ENCODE peak calls at places on chromosomes 5 and 9, in six cellular contexts. One of them, this sample, is unnamed.
A peak's percentile ranks its signal among the peaks of the same experiment; 100 is the strongest.

GRCh38 chr5:134132372-134133212 is 18.1 kb downstream of the TCF7 start:
- DNase-seq in breast epithelium: no peak
- DNase-seq in fibroblast of lung: no peak
- DNase-seq in neural progenitor cell: no peak
- DNase-seq in lower leg skin: peak; percentile 59
- DNase-seq in BE2C: peak; percentile 2
- DNase-seq in this sample: no peak

GRCh38 chr5:161372682-161373344 is 173.7 kb downstream of the GABRB2 start:
- DNase-seq in neural progenitor cell: peak; percentile 13
- DNase-seq in breast epithelium: no peak
- DNase-seq in lower leg skin: no peak
- DNase-seq in BE2C: no peak
- DNase-seq in fibroblast of lung: no peak
- DNase-seq in this sample: no peak

GRCh38 chr9:93826209-93826608 is 128.9 kb downstream of the BARX1 start:
- DNase-seq in fibroblast of lung: no peak
- DNase-seq in neural progenitor cell: no peak
- DNase-seq in breast epithelium: no peak
- DNase-seq in lower leg skin: peak; percentile 56
- DNase-seq in BE2C: no peak
- DNase-seq in this sample: no peak

GRCh38 chr5:67510204-67510603 is 313.6 kb upstream of the CD180 start:
- DNase-seq in BE2C: no peak
- DNase-seq in lower leg skin: no peak
- DNase-seq in fibroblast of lung: no peak
- DNase-seq in breast epithelium: no peak
- DNase-seq in neural progenitor cell: no peak
- DNase-seq in this sample: no peak

GRCh38 chr5:103475629-103476240 is 86.9 kb downstream of the NUDT12 start:
- DNase-seq in breast epithelium: no peak
- DNase-seq in neural progenitor cell: peak; percentile 42
- DNase-seq in lower leg skin: no peak
- DNase-seq in fibroblast of lung: peak; percentile 36
- DNase-seq in BE2C: no peak
- DNase-seq in this sample: no peak

GRCh38 chr5:178203670-178204204 is 596 bp upstream of the HNRNPAB start:
- DNase-seq in lower leg skin: no peak
- DNase-seq in neural progenitor cell: no peak
- DNase-seq in fibroblast of lung: no peak
- DNase-seq in BE2C: no peak
- DNase-seq in breast epithelium: no peak
- DNase-seq in this sample: no peak

GRCh38 chr5:6572825-6573380 is 59.9 kb downstream of the NSUN2 start:
- DNase-seq in neural progenitor cell: no peak
- DNase-seq in BE2C: no peak
- DNase-seq in fibroblast of lung: no peak
- DNase-seq in lower leg skin: no peak
- DNase-seq in breast epithelium: no peak
- DNase-seq in this sample: no peak

GRCh38 chr9:134342746-134343115 is 16.5 kb downstream of the RXRA start:
- DNase-seq in lower leg skin: no peak
- DNase-seq in breast epithelium: no peak
- DNase-seq in BE2C: no peak
- DNase-seq in fibroblast of lung: no peak
- DNase-seq in neural progenitor cell: no peak
- DNase-seq in this sample: no peak

GRCh38 chr9:31320507-31320906 is 1063.9 kb upstream of the ACO1 start:
- DNase-seq in neural progenitor cell: no peak
- DNase-seq in lower leg skin: no peak
- DNase-seq in breast epithelium: peak; percentile 29
- DNase-seq in BE2C: no peak
- DNase-seq in fibroblast of lung: no peak
- DNase-seq in this sample: no peak

GRCh38 chr5:179864686-179865085 is 6.1 kb upstream of the MRNIP start:
- DNase-seq in neural progenitor cell: no peak
- DNase-seq in BE2C: no peak
- DNase-seq in lower leg skin: no peak
- DNase-seq in fibroblast of lung: no peak
- DNase-seq in breast epithelium: no peak
- DNase-seq in this sample: no peak

GRCh38 chr9:34377402-34377741 is 674 bp upstream of the MYORG start:
- DNase-seq in breast epithelium: peak; percentile 38
- DNase-seq in BE2C: no peak
- DNase-seq in lower leg skin: peak; percentile 87
- DNase-seq in fibroblast of lung: no peak
- DNase-seq in neural progenitor cell: peak; percentile 47
- DNase-seq in this sample: no peak

GRCh38 chr5:54646285-54647101 is 128.9 kb downstream of the SNX18 start:
- DNase-seq in BE2C: no peak
- DNase-seq in lower leg skin: peak; percentile 94
- DNase-seq in neural progenitor cell: peak; percentile 64
- DNase-seq in breast epithelium: peak; percentile 70
- DNase-seq in fibroblast of lung: peak; percentile 83
- DNase-seq in this sample: peak; percentile 51

GRCh38 chr9:72733896-72734295 is 212.5 kb downstream of the TMC1 start:
- DNase-seq in lower leg skin: no peak
- DNase-seq in BE2C: no peak
- DNase-seq in fibroblast of lung: no peak
- DNase-seq in neural progenitor cell: no peak
- DNase-seq in breast epithelium: no peak
- DNase-seq in this sample: no peak

GRCh38 chr5:132411382-132411925 is 41.9 kb downstream of the SLC22A5 start:
- DNase-seq in lower leg skin: no peak
- DNase-seq in fibroblast of lung: no peak
- DNase-seq in BE2C: no peak
- DNase-seq in neural progenitor cell: no peak
- DNase-seq in breast epithelium: no peak
- DNase-seq in this sample: no peak

GRCh38 chr5:74521401-74521800 is 119.1 kb downstream of the ENC1 start:
- DNase-seq in lower leg skin: no peak
- DNase-seq in fibroblast of lung: no peak
- DNase-seq in BE2C: no peak
- DNase-seq in breast epithelium: no peak
- DNase-seq in neural progenitor cell: no peak
- DNase-seq in this sample: no peak

GRCh38 chr5:147160923-147161663 is 73.7 kb upstream of the STK32A start:
- DNase-seq in fibroblast of lung: peak; percentile 27
- DNase-seq in lower leg skin: no peak
- DNase-seq in breast epithelium: no peak
- DNase-seq in BE2C: no peak
- DNase-seq in neural progenitor cell: no peak
- DNase-seq in this sample: no peak

GRCh38 chr5:79143684-79144379 is 32.2 kb downstream of the BHMT start:
- DNase-seq in neural progenitor cell: no peak
- DNase-seq in breast epithelium: no peak
- DNase-seq in lower leg skin: no peak
- DNase-seq in BE2C: no peak
- DNase-seq in fibroblast of lung: peak; percentile 67
- DNase-seq in this sample: no peak

GRCh38 chr5:136060963-136061362 is 32.2 kb downstream of the TGFBI start:
- DNase-seq in lower leg skin: peak; percentile 43
- DNase-seq in BE2C: no peak
- DNase-seq in fibroblast of lung: no peak
- DNase-seq in breast epithelium: no peak
- DNase-seq in neural progenitor cell: no peak
- DNase-seq in this sample: no peak

GRCh38 chr9:87613265-87614111 is 112.4 kb upstream of the CTSL start:
- DNase-seq in BE2C: no peak
- DNase-seq in lower leg skin: no peak
- DNase-seq in neural progenitor cell: no peak
- DNase-seq in fibroblast of lung: peak; percentile 51
- DNase-seq in breast epithelium: peak; percentile 51
- DNase-seq in this sample: no peak

GRCh38 chr9:35464056-35465025 is 25.6 kb upstream of the RUSC2 start:
- DNase-seq in BE2C: no peak
- DNase-seq in neural progenitor cell: no peak
- DNase-seq in lower leg skin: no peak
- DNase-seq in fibroblast of lung: peak; percentile 9
- DNase-seq in breast epithelium: no peak
- DNase-seq in this sample: no peak

GRCh38 chr9:137989156-137989555 is 111.6 kb downstream of the CACNA1B start:
- DNase-seq in neural progenitor cell: no peak
- DNase-seq in lower leg skin: peak; percentile 77
- DNase-seq in BE2C: no peak
- DNase-seq in breast epithelium: no peak
- DNase-seq in fibroblast of lung: no peak
- DNase-seq in this sample: no peak

GRCh38 chr5:123722451-123722850 is 210.5 kb downstream of the CSNK1G3 start:
- DNase-seq in BE2C: no peak
- DNase-seq in fibroblast of lung: no peak
- DNase-seq in breast epithelium: no peak
- DNase-seq in neural progenitor cell: no peak
- DNase-seq in lower leg skin: no peak
- DNase-seq in this sample: no peak

GRCh38 chr5:2752875-2753435 is 1.5 kb upstream of the IRX2 start:
- DNase-seq in lower leg skin: no peak
- DNase-seq in fibroblast of lung: no peak
- DNase-seq in BE2C: no peak
- DNase-seq in breast epithelium: no peak
- DNase-seq in neural progenitor cell: peak; percentile 64
- DNase-seq in this sample: no peak

GRCh38 chr9:23825143-23825531 is 903 bp downstream of the ELAVL2 start:
- DNase-seq in fibroblast of lung: no peak
- DNase-seq in lower leg skin: no peak
- DNase-seq in breast epithelium: no peak
- DNase-seq in neural progenitor cell: peak; percentile 61
- DNase-seq in BE2C: peak; percentile 53
- DNase-seq in this sample: no peak

GRCh38 chr9:95105519-95106287 is 211.8 kb downstream of the FANCC start:
- DNase-seq in lower leg skin: no peak
- DNase-seq in BE2C: no peak
- DNase-seq in breast epithelium: no peak
- DNase-seq in neural progenitor cell: no peak
- DNase-seq in fibroblast of lung: no peak
- DNase-seq in this sample: no peak

GRCh38 chr5:180589771-180590542 is 1.3 kb downstream of the SCGB3A1 start:
- DNase-seq in BE2C: no peak
- DNase-seq in breast epithelium: no peak
- DNase-seq in lower leg skin: no peak
- DNase-seq in fibroblast of lung: no peak
- DNase-seq in neural progenitor cell: peak; percentile 24
- DNase-seq in this sample: no peak

GRCh38 chr9:101578378-101578777 is 16.4 kb downstream of the PPP3R2 start:
- DNase-seq in breast epithelium: no peak
- DNase-seq in lower leg skin: no peak
- DNase-seq in neural progenitor cell: no peak
- DNase-seq in BE2C: no peak
- DNase-seq in fibroblast of lung: peak; percentile 40
- DNase-seq in this sample: no peak

GRCh38 chr5:116358911-116359418 is 215.7 kb downstream of the SEMA6A start:
- DNase-seq in neural progenitor cell: no peak
- DNase-seq in fibroblast of lung: no peak
- DNase-seq in breast epithelium: no peak
- DNase-seq in BE2C: no peak
- DNase-seq in lower leg skin: no peak
- DNase-seq in this sample: no peak

GRCh38 chr9:133953976-133954709 is 38.0 kb downstream of the VAV2 start:
- DNase-seq in neural progenitor cell: no peak
- DNase-seq in BE2C: no peak
- DNase-seq in fibroblast of lung: no peak
- DNase-seq in lower leg skin: no peak
- DNase-seq in breast epithelium: no peak
- DNase-seq in this sample: no peak

GRCh38 chr9:125428060-125428481 is 166.4 kb downstream of the GAPVD1 start:
- DNase-seq in neural progenitor cell: no peak
- DNase-seq in lower leg skin: no peak
- DNase-seq in breast epithelium: no peak
- DNase-seq in fibroblast of lung: no peak
- DNase-seq in BE2C: peak; percentile 51
- DNase-seq in this sample: no peak

GRCh38 chr5:111927191-111927590 is 170.2 kb upstream of the NREP start:
- DNase-seq in fibroblast of lung: peak; percentile 66
- DNase-seq in breast epithelium: no peak
- DNase-seq in neural progenitor cell: no peak
- DNase-seq in BE2C: no peak
- DNase-seq in lower leg skin: no peak
- DNase-seq in this sample: no peak

GRCh38 chr5:82164109-82164956 is 113.8 kb downstream of the RPS23 start:
- DNase-seq in breast epithelium: no peak
- DNase-seq in lower leg skin: no peak
- DNase-seq in fibroblast of lung: peak; percentile 92
- DNase-seq in BE2C: no peak
- DNase-seq in neural progenitor cell: no peak
- DNase-seq in this sample: no peak

GRCh38 chr5:6377582-6378127 is 692 bp downstream of the MED10 start:
- DNase-seq in lower leg skin: no peak
- DNase-seq in breast epithelium: no peak
- DNase-seq in fibroblast of lung: no peak
- DNase-seq in BE2C: no peak
- DNase-seq in neural progenitor cell: no peak
- DNase-seq in this sample: no peak

GRCh38 chr5:173616577-173617118 is at the start of gene BOD1:
- DNase-seq in neural progenitor cell: peak; percentile 98
- DNase-seq in BE2C: peak; percentile 97
- DNase-seq in breast epithelium: peak; percentile 97
- DNase-seq in lower leg skin: peak; percentile 99
- DNase-seq in fibroblast of lung: peak; percentile 98
- DNase-seq in this sample: peak; percentile 97
- H3K4me3 ChIP-seq in neural progenitor cell: peak within 1 kb of the TSS; percentile 74
- H3K4me3 ChIP-seq in BE2C: peak within 1 kb of the TSS; percentile 94
- H3K4me3 ChIP-seq in breast epithelium: peak within 1 kb of the TSS; percentile 91
- H3K4me3 ChIP-seq in lower leg skin: peak within 1 kb of the TSS; percentile 93
- H3K4me3 ChIP-seq in fibroblast of lung: peak within 1 kb of the TSS; percentile 30
- H3K4me3 ChIP-seq in this sample: peak within 1 kb of the TSS; percentile 98

GRCh38 chr5:39137391-39138181 is 63.4 kb upstream of the RICTOR start:
- DNase-seq in fibroblast of lung: no peak
- DNase-seq in breast epithelium: no peak
- DNase-seq in neural progenitor cell: peak; percentile 26
- DNase-seq in BE2C: no peak
- DNase-seq in lower leg skin: no peak
- DNase-seq in this sample: no peak
- TF ChIP-seq CTCF in fibroblast of lung: no peak
- TF ChIP-seq CTCF in breast epithelium: no peak
- TF ChIP-seq CTCF in neural progenitor cell: peak; percentile 49
- TF ChIP-seq CTCF in BE2C: peak; percentile 30
- TF ChIP-seq CTCF in lower leg skin: no peak
- TF ChIP-seq CTCF in this sample: no peak

GRCh38 chr5:142320427-142320732 is 4.4 kb downstream of the SPRY4 start:
- DNase-seq in lower leg skin: no peak
- DNase-seq in breast epithelium: no peak
- DNase-seq in BE2C: no peak
- DNase-seq in neural progenitor cell: peak; percentile 62
- DNase-seq in fibroblast of lung: no peak
- DNase-seq in this sample: no peak
- H3K4me3 ChIP-seq in lower leg skin: no peak overlapping the region
- H3K4me3 ChIP-seq in breast epithelium: peak overlapping the region; percentile 21
- H3K4me3 ChIP-seq in BE2C: peak overlapping the region; percentile 100
- H3K4me3 ChIP-seq in neural progenitor cell: peak overlapping the region; percentile 13
- H3K4me3 ChIP-seq in fibroblast of lung: peak overlapping the region; percentile 22
- H3K4me3 ChIP-seq in this sample: no peak overlapping the region

DNA sequence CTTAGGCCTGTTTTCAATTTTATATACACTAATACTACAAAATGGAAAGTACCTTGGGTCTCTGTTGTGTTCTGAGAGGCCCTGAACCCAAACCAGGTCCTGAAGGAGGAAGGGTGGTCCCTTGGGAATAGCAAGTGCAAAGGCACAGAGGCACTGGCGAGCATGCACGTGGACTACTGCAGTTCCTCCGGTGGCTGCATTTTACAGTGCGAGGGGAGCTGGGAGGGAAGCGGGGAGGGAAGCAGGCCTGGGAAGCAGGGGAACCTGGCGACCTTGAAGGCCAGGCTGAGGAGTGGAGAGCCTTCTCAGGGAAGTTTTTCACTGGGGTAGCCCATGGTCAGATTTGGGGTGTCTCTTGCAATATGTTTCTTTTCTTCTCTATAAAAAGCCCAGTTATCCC is 33.9 kb downstream of the MORN5 start:
- DNase-seq in breast epithelium: no peak
- DNase-seq in fibroblast of lung: no peak
- DNase-seq in neural progenitor cell: no peak
- DNase-seq in BE2C: no peak
- DNase-seq in lower leg skin: no peak
- DNase-seq in this sample: no peak
- TF ChIP-seq CTCF in breast epithelium: no peak
- TF ChIP-seq CTCF in fibroblast of lung: no peak
- TF ChIP-seq CTCF in neural progenitor cell: no peak
- TF ChIP-seq CTCF in BE2C: no peak
- TF ChIP-seq CTCF in lower leg skin: no peak
- TF ChIP-seq CTCF in this sample: no peak